ENCODE peak calls at places on chromosomes 16 and 17, in five cellular contexts. Y is CD4-positive, alpha-beta memory T cell; E is A549; O is psoas muscle; W is lung. I is an unnamed sample.
A peak's percentile ranks its signal among the peaks of the same experiment; 100 is the strongest.

GRCh38 chr16:57347858-57348257 is 10.7 kb upstream of the CCL22 start:
- DNase-seq in Y (no peak), E (no peak), O (no peak), W (no peak), I (no peak)

GRCh38 chr16:50603206-50604064 is 55.2 kb downstream of the NKD1 start:
- DNase-seq in Y (no peak), E (no peak), O (no peak), W (no peak), I (no peak)

GRCh38 chr16:68778551-68779231 is 41.6 kb downstream of the CDH1 start:
- DNase-seq in Y (no peak), E (no peak), O (no peak), W (peak; percentile 43), I (no peak)

GRCh38 chr17:56870163-56870651 is 36.3 kb downstream of the DGKE start:
- DNase-seq in Y (no peak), E (no peak), O (no peak), W (no peak), I (no peak)

GRCh38 chr17:65523411-65523810 is 38.0 kb downstream of the AXIN2 start:
- DNase-seq in Y (peak; percentile 83), E (no peak), O (no peak), W (no peak), I (no peak)

GRCh38 chr17:76772842-76773521 is 35.1 kb downstream of the MFSD11 start:
- DNase-seq in Y (peak; percentile 73), E (peak; percentile 55), O (no peak), W (no peak), I (peak; percentile 62)

GRCh38 chr16:50251375-50252081 is 14.8 kb upstream of the ADCY7 start:
- DNase-seq in Y (no peak), E (no peak), O (no peak), W (peak; percentile 68), I (no peak)

GRCh38 chr16:87384162-87384999 is 805 bp upstream of the FBXO31 start:
- DNase-seq in Y (no peak), E (peak; percentile 76), O (peak; percentile 81), W (peak; percentile 43), I (no peak)

GRCh38 chr17:78053777-78054468 is 74.6 kb downstream of the TMC6 start:
- DNase-seq in Y (no peak), E (no peak), O (no peak), W (no peak), I (no peak)

GRCh38 chr16:84838383-84838948 is 18.7 kb downstream of the CRISPLD2 start:
- DNase-seq in Y (no peak), E (no peak), O (peak; percentile 45), W (no peak), I (no peak)

GRCh38 chr16:79097781-79098180 is 502.8 kb downstream of the MAF start:
- DNase-seq in Y (no peak), E (no peak), O (no peak), W (no peak), I (no peak)

GRCh38 chr17:48505788-48506187 is 25.0 kb downstream of the HOXB1 start:
- DNase-seq in Y (peak; percentile 59), E (peak; percentile 89), O (no peak), W (no peak), I (peak; percentile 66)

GRCh38 chr17:4220655-4221054 is 43.1 kb downstream of the ANKFY1 start:
- DNase-seq in Y (no peak), E (no peak), O (no peak), W (no peak), I (no peak)

GRCh38 chr16:54985668-54986067 is 55.0 kb downstream of the IRX5 start:
- DNase-seq in Y (no peak), E (no peak), O (no peak), W (no peak), I (no peak)

GRCh38 chr17:6094453-6094852 is 24.3 kb downstream of the WSCD1 start:
- DNase-seq in Y (no peak), E (no peak), O (no peak), W (no peak), I (no peak)

GRCh38 chr17:42566873-42567573 is at the start of gene MLX:
- DNase-seq in Y (peak; percentile 91), E (peak; percentile 94), O (peak; percentile 98), W (peak; percentile 94), I (no peak)

GRCh38 chr17:42049834-42050359 is 504 bp downstream of the C17orf113 start:
- DNase-seq in Y (no peak), E (no peak), O (no peak), W (no peak), I (no peak)

GRCh38 chr16:8905795-8906591 is 23.8 kb downstream of the LITAFD start:
- DNase-seq in Y (no peak), E (no peak), O (no peak), W (no peak), I (no peak)

GRCh38 chr16:46428108-46429061 is 192.8 kb downstream of the SHCBP1 start:
- DNase-seq in Y (no peak), E (no peak), O (no peak), W (no peak), I (no peak)

GRCh38 chr17:26792486-26792885 is 501.4 kb upstream of the WSB1 start:
- DNase-seq in Y (no peak), E (no peak), O (no peak), W (no peak), I (peak; percentile 22)

GRCh38 chr17:9239260-9239820 is 218.0 kb downstream of the NTN1 start:
- DNase-seq in Y (no peak), E (no peak), O (no peak), W (no peak), I (no peak)

GRCh38 chr17:22463110-22463850 is 771.0 kb downstream of the KCNJ18 start:
- DNase-seq in Y (no peak), E (no peak), O (no peak), W (no peak), I (no peak)

GRCh38 chr17:752620-753219 is 656 bp upstream of the GEMIN4 start:
- DNase-seq in Y (no peak), E (peak; percentile 48), O (peak; percentile 87), W (peak; percentile 81), I (no peak)

GRCh38 chr17:45170976-45171337 is 9.3 kb downstream of the HEXIM2 start:
- DNase-seq in Y (no peak), E (peak; percentile 93), O (peak; percentile 92), W (peak; percentile 64), I (peak; percentile 91)

GRCh38 chr16:31711344-31711845 is 162.2 kb upstream of the ZNF267 start:
- DNase-seq in Y (no peak), E (no peak), O (no peak), W (peak; percentile 17), I (no peak)

GRCh38 chr17:59963738-59964454 is 644 bp downstream of the RNFT1 start:
- DNase-seq in Y (peak; percentile 3), E (no peak), O (peak; percentile 67), W (peak; percentile 44), I (no peak)

GRCh38 chr17:17978481-17979424 is 6.1 kb downstream of the DRC3 start:
- DNase-seq in Y (no peak), E (no peak), O (no peak), W (no peak), I (no peak)

GRCh38 chr17:64638552-64639198 is 23.4 kb downstream of the SMURF2 start:
- DNase-seq in Y (no peak), E (no peak), O (no peak), W (no peak), I (no peak)

GRCh38 chr17:6205525-6205924 is 135.3 kb downstream of the WSCD1 start:
- DNase-seq in Y (no peak), E (no peak), O (no peak), W (no peak), I (no peak)

GRCh38 chr17:39929657-39930407 is 2.3 kb downstream of the LRRC3C start:
- DNase-seq in Y (no peak), E (peak; percentile 55), O (no peak), W (no peak), I (no peak)
- H3K27ac ChIP-seq in Y (no peak overlapping the region), E (peak overlapping the region; percentile 29), O (peak overlapping the region; percentile 90), W (no peak overlapping the region), I (peak overlapping the region; percentile 82)

GRCh38 chr16:27244363-27244755 is 24.2 kb downstream of the NSMCE1 start:
- DNase-seq in Y (no peak), E (no peak), O (no peak), W (no peak), I (no peak)
- H3K27ac ChIP-seq in Y (no peak overlapping the region), E (no peak overlapping the region), O (peak overlapping the region; percentile 72), W (peak overlapping the region; percentile 95), I (no peak overlapping the region)

GRCh38 chr17:29586676-29587469 is 2.6 kb downstream of the GIT1 start:
- DNase-seq in Y (no peak), E (no peak), O (no peak), W (no peak), I (no peak)
- H3K27ac ChIP-seq in Y (peak overlapping the region; percentile 50), E (no peak overlapping the region), O (peak overlapping the region; percentile 59), W (peak overlapping the region; percentile 92), I (no peak overlapping the region)

GRCh38 chr17:73974536-73974935 is 228.9 kb upstream of the RPL38 start:
- DNase-seq in Y (no peak), E (no peak), O (no peak), W (no peak), I (no peak)
- H3K27ac ChIP-seq in Y (no peak overlapping the region), E (no peak overlapping the region), O (no peak overlapping the region), W (no peak overlapping the region), I (no peak overlapping the region)

GRCh38 chr17:81325974-81326358 is 30.9 kb upstream of the SLC38A10 start:
- DNase-seq in Y (no peak), E (no peak), O (no peak), W (no peak), I (no peak)

GRCh38 chr17:81323083-81323369 is 27.9 kb upstream of the SLC38A10 start:
- DNase-seq in Y (no peak), E (no peak), O (no peak), W (no peak), I (no peak)

GRCh38 chr17:81323411-81323868 is 28.3 kb upstream of the SLC38A10 start:
- DNase-seq in Y (no peak), E (no peak), O (no peak), W (no peak), I (no peak)

GRCh38 chr17:81324177-81324905 is 29.2 kb upstream of the SLC38A10 start:
- DNase-seq in Y (no peak), E (no peak), O (no peak), W (no peak), I (no peak)

GRCh38 chr17:81325057-81325973 is 30.2 kb upstream of the SLC38A10 start:
- DNase-seq in Y (no peak), E (no peak), O (no peak), W (no peak), I (no peak)
- H3K27ac ChIP-seq in Y (no peak overlapping the region), E (no peak overlapping the region), O (peak overlapping the region; percentile 95), W (no peak overlapping the region), I (no peak overlapping the region)

DNA sequence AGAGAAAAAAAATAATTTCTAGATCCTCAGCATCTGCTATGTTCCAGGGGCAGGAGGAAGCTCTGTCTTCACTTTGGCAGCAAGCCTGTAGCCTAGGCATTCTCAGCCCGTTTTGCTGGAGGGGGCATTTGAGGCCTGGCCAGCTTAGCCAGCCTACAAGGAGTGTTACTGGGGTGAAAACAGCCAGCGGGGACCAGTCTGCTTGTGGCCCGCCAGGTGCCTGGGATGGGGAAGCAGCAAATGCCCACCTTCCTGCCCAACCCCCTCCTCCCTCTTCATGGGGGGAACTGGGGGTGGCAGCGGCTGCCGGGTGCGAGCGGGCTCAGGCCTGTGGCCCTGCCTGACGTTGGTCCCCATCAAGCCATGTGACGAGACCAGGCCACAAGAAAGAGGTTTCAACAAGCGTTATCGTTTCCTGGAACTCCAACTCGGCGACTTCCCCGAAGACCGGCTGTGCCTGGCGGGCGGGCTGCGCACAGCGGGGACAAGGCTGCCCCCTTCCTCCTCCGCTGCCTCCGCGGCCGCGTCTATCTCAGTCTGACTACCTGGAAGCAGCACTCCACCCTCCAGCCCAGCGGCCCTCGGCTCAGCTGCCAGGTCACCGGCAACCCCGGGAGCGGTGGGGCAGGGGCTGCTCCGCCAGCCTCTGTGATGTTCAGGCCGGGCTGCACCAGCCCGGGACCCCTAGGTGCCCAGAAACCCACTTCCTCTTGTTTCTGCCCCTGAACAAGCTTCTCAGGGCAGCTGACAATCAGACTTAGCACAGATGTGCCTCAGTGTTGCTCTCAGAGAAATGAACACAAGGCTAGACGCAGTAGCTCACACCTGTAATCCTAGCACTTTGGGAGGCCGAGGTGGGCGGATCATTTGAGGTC is 22.9 kb downstream of the SOCS1 start:
- DNase-seq in Y (peak; percentile 86), E (no peak), O (peak; percentile 66), W (peak; percentile 53), I (no peak)
- H3K27ac ChIP-seq in Y (peak overlapping the region; percentile 73), E (no peak overlapping the region), O (no peak overlapping the region), W (peak overlapping the region; percentile 27), I (no peak overlapping the region)

I was measured in epithelial cell of prostate.